ENCODE peak calls at places on chromosome 16, in ten cellular contexts. G is prostate gland; L is CD4-positive, alpha-beta T cell; S is cardiac fibroblast; K is nephron progenitor cell; E is heart left ventricle; Y is fibroblast of mammary gland; Z is retinal pigment epithelial cell; C is sigmoid colon; R is HFFc6. D is an unnamed sample.

GRCh38 chr16:22933173-22933572 is 119.2 kb downstream of the HS3ST2 start:
- DNase-seq in G (no peak), L (no peak), S (peak; percentile 7), K (no peak), E (peak; percentile 17), Y (no peak), Z (no peak), C (no peak), R (no peak), D (no peak)

GRCh38 chr16:80509872-80510271 is 30.9 kb upstream of the DYNLRB2 start:
- DNase-seq in G (no peak), L (no peak), S (no peak), K (no peak), E (no peak), Y (no peak), Z (no peak), C (no peak), R (no peak), D (no peak)

GRCh38 chr16:64094992-64095579 is 1026.8 kb downstream of the CDH11 start:
- DNase-seq in G (no peak), L (no peak), S (no peak), K (no peak), E (no peak), Y (peak; percentile 51), Z (no peak), C (no peak), R (no peak), D (no peak)

GRCh38 chr16:74736531-74737157 is 36.0 kb upstream of the MLKL start:
- DNase-seq in G (no peak), L (no peak), S (no peak), K (no peak), E (no peak), Y (peak; percentile 7), Z (no peak), C (no peak), R (no peak), D (no peak)

GRCh38 chr16:55056585-55057520 is 126.2 kb downstream of the IRX5 start:
- DNase-seq in G (no peak), L (no peak), S (no peak), K (peak; percentile 79), E (no peak), Y (no peak), Z (no peak), C (peak; percentile 35), R (no peak), D (peak; percentile 42)

GRCh38 chr16:84618428-84619102 is 687 bp upstream of the COTL1 start:
- DNase-seq in G (no peak), L (no peak), S (peak; percentile 94), K (no peak), E (peak; percentile 30), Y (peak; percentile 98), Z (peak; percentile 76), C (no peak), R (peak; percentile 98), D (peak; percentile 83)

GRCh38 chr16:49592507-49593422 is 219.2 kb downstream of the C16orf78 start:
- DNase-seq in G (no peak), L (peak; percentile 27), S (peak; percentile 43), K (peak; percentile 60), E (no peak), Y (peak; percentile 32), Z (no peak), C (no peak), R (no peak), D (peak; percentile 43)

GRCh38 chr16:11133344-11133921 is 122.6 kb downstream of the SOCS1 start:
- DNase-seq in G (peak; percentile 79), L (no peak), S (peak; percentile 93), K (no peak), E (peak; percentile 78), Y (peak; percentile 94), Z (peak; percentile 69), C (peak; percentile 95), R (peak; percentile 94), D (peak; percentile 77)

DNA sequence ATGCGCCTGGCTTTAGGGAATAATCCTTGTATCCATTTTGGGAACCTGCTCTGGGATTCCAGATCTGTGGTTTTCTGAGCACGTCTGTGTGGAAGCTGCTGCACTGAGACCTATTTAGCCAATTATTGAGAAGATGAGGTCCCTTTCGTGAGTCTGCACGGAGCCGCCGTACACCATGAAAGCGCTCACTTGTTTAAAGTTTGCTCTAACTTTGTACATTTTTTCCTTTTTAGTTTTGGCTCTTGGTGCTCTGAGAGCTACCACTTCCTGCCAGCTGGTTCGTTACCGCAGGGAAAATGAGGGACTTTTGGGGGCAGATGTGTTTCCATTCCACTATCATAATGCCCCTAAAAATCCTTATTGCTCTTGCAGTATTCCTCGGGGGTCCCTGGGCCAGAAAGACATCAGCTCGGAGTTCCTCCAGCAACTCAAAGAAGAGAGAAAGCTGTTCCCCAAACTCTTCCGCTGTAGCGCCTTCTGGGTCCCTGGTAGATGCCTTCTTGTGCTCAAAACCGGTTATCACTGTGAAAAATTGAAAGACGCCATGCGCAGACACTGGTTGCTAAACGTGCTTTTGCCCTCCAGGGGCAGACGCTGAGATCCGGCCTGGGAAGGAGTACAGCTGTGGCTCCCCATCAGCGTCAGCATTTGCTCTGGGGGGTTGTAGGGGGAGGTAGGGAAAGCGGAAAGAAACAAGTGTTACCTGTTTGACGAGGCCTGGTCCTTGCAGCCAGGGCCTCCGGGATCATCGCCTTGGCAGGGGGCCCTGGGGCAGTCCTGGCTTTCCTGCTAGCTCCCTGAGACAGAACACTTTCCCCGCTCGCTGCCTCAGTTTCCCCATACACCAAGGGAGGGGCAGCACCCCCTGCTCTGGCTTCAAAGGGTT is 238.1 kb downstream of the MRTFB start:
- DNase-seq in G (peak; percentile 36), L (no peak), S (no peak), K (no peak), E (no peak), Y (no peak), Z (no peak), C (no peak), R (peak; percentile 67), D (peak; percentile 48)
- TF ChIP-seq CTCF in G (no peak), L (peak; percentile 15), S (no peak), K (no peak), E (no peak), Y (no peak), Z (no peak), C (no peak), R (peak; percentile 49), D (no peak)

GRCh38 chr16:87707097-87707496 is 58.7 kb downstream of the KLHDC4 start:
- DNase-seq in G (no peak), L (no peak), S (no peak), K (no peak), E (no peak), Y (no peak), Z (no peak), C (no peak), R (no peak), D (no peak)
- TF ChIP-seq CTCF in G (no peak), L (no peak), S (no peak), K (no peak), E (no peak), Y (no peak), Z (no peak), C (no peak), R (peak; percentile 24), D (no peak)

GRCh38 chr16:73457851-73458250 is 409.9 kb upstream of the ZFHX3 start:
- DNase-seq in G (no peak), L (no peak), S (no peak), K (no peak), E (no peak), Y (no peak), Z (no peak), C (no peak), R (no peak), D (no peak)

GRCh38 chr16:73464834-73465233 is 416.9 kb upstream of the ZFHX3 start:
- DNase-seq in G (no peak), L (no peak), S (no peak), K (no peak), E (no peak), Y (no peak), Z (no peak), C (no peak), R (no peak), D (no peak)

DNA sequence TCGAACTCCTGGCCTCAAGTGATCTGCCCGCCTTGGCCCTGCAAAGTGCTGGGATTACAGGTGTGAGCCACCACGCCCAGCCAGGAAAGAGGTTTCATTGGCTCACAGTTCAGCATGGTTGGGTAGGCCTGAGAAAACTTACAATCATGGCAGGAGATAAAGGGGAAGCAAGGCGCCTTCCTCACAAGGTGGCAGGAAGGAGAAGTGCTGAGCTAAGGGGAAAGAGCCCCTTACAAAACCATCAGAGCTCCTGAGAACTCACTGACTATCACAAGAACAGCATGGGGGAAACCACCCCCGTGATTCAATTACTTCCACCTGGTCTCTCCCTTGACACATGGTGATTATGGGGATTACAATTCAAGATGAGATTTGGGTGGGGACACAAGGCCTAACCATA is 411.7 kb upstream of the ZFHX3 start:
- DNase-seq in G (no peak), L (no peak), S (no peak), K (no peak), E (no peak), Y (no peak), Z (no peak), C (no peak), R (no peak), D (no peak)
- TF ChIP-seq CTCF in G (no peak), L (no peak), S (no peak), K (no peak), E (no peak), Y (no peak), Z (no peak), C (no peak), R (no peak), D (no peak)

GRCh38 chr16:17467923-17468540 is 2.7 kb downstream of the XYLT1 start:
- DNase-seq in G (peak; percentile 66), L (peak; percentile 27), S (peak; percentile 65), K (peak; percentile 70), E (peak; percentile 65), Y (peak; percentile 76), Z (no peak), C (peak; percentile 94), R (peak; percentile 59), D (peak; percentile 74)

GRCh38 chr16:17469742-17470001 is 1.1 kb downstream of the XYLT1 start:
- DNase-seq in G (no peak), L (no peak), S (no peak), K (no peak), E (no peak), Y (no peak), Z (no peak), C (no peak), R (no peak), D (no peak)

GRCh38 chr16:17470002-17470870 is 524 bp downstream of the XYLT1 start:
- DNase-seq in G (no peak), L (peak; percentile 28), S (no peak), K (peak; percentile 56), E (no peak), Y (no peak), Z (no peak), C (no peak), R (no peak), D (peak; percentile 25)

GRCh38 chr16:17468611-17469010 is 2.1 kb downstream of the XYLT1 start:
- DNase-seq in G (no peak), L (no peak), S (no peak), K (no peak), E (no peak), Y (no peak), Z (no peak), C (no peak), R (no peak), D (no peak)

DNA sequence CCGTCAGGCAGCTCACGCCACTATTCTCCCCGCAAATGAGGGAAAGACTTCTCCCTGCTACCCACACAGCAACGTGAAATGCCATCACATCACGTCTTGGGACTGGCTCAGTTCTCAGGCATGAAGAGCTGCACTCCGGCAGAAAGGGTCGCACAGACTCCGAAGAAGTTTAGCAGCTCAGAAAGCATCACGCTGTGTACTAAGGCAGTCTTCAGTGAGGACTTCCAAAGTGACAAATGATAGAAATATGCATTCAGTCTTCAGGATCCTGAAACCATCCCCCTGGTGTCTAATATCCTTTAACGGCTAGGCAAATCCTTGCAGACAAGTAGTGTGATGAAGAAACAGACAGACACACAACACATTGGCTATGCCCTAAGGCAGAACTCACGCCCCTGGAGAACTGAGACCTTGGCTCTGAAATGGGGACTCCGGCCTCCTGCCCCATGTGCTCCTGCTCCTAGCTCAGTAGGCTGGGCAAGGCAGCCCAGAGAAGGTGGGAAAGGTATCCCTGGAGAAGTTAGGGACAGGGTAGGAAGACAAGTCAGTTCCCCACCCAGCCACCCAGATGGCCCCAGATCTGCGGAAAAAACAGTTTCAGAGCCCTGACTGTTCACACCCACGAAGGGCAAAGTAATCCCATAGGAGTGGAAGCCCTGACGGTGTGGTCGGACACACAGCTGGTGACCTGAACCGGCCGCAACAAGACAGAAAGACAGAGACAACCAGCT is 1.6 kb downstream of the XYLT1 start:
- DNase-seq in G (no peak), L (no peak), S (peak; percentile 29), K (no peak), E (no peak), Y (peak; percentile 85), Z (no peak), C (no peak), R (peak; percentile 86), D (no peak)
- TF ChIP-seq CTCF in G (no peak), L (no peak), S (no peak), K (no peak), E (no peak), Y (no peak), Z (no peak), C (no peak), R (no peak), D (no peak)

D was measured in Calu3.